ENCODE peak calls at places on chromosome 3, in nine cellular contexts. G is fibroblast of pulmonary artery, S is endothelial cell, P is sigmoid colon, J is GM10248, A is NB4, F is progenitor cell of endocrine pancreas, X is neural crest cell, Q is bronchial epithelial cell. C is an unnamed sample.

GRCh38 chr3:146161725-146162047 is 702 bp upstream of the PLOD2 start:
- DNase-seq in G (peak), S (no peak), P (peak), J (no peak), A (no peak), F (no peak), X (no peak), Q (peak), C (no peak)

GRCh38 chr3:160196511-160197104 is 28.6 kb upstream of the C3orf80 start:
- DNase-seq in G (peak), S (no peak), P (peak), J (no peak), A (no peak), F (no peak), X (no peak), Q (no peak), C (no peak)

GRCh38 chr3:42024578-42025387 is 62.9 kb upstream of the ULK4 start:
- DNase-seq in G (peak), S (peak), P (no peak), J (no peak), A (peak), F (no peak), X (peak), Q (peak), C (no peak)

GRCh38 chr3:123365450-123366143 is 83.3 kb downstream of the ADCY5 start:
- DNase-seq in G (peak), S (peak), P (peak), J (no peak), A (peak), F (peak), X (peak), Q (peak), C (no peak)

GRCh38 chr3:12273045-12273695 is 15.7 kb upstream of the PPARG start:
- DNase-seq in G (no peak), S (no peak), P (no peak), J (peak), A (no peak), F (no peak), X (no peak), Q (no peak), C (no peak)

GRCh38 chr3:107578091-107578490 is 55.3 kb downstream of the BBX start:
- DNase-seq in G (peak), S (no peak), P (no peak), J (no peak), A (no peak), F (no peak), X (no peak), Q (no peak), C (no peak)

GRCh38 chr3:75049581-75049980 is 435.1 kb upstream of the CNTN3 start:
- DNase-seq in G (no peak), S (no peak), P (no peak), J (no peak), A (no peak), F (no peak), X (no peak), Q (peak), C (no peak)

GRCh38 chr3:101038880-101039279 is 45.7 kb upstream of the ABI3BP start:
- DNase-seq in G (no peak), S (no peak), P (no peak), J (no peak), A (no peak), F (no peak), X (no peak), Q (no peak), C (no peak)

GRCh38 chr3:188284455-188285212 is 130.7 kb downstream of the LPP start:
- DNase-seq in G (no peak), S (no peak), P (no peak), J (no peak), A (no peak), F (no peak), X (no peak), Q (peak), C (no peak)

GRCh38 chr3:22318325-22318724 is 567.3 kb upstream of the ZNF385D start:
- DNase-seq in G (peak), S (no peak), P (no peak), J (no peak), A (no peak), F (no peak), X (no peak), Q (no peak), C (no peak)

GRCh38 chr3:155382396-155383042 is 89.0 kb upstream of the STRIT1 start:
- DNase-seq in G (peak), S (peak), P (peak), J (peak), A (peak), F (peak), X (peak), Q (peak), C (no peak)

GRCh38 chr3:55620361-55621025 is 133.4 kb upstream of the WNT5A start:
- DNase-seq in G (no peak), S (no peak), P (no peak), J (peak), A (no peak), F (no peak), X (no peak), Q (no peak), C (no peak)

GRCh38 chr3:187798531-187799520 is 53.6 kb upstream of the BCL6 start:
- DNase-seq in G (no peak), S (no peak), P (no peak), J (no peak), A (no peak), F (no peak), X (no peak), Q (no peak), C (no peak)

GRCh38 chr3:113249111-113249510 is 37.8 kb downstream of the BOC start:
- DNase-seq in G (peak), S (no peak), P (peak), J (no peak), A (no peak), F (no peak), X (no peak), Q (peak), C (no peak)

GRCh38 chr3:127196466-127197299 is 3.8 kb downstream of the PRR23E start:
- DNase-seq in G (no peak), S (no peak), P (peak), J (peak), A (no peak), F (no peak), X (no peak), Q (no peak), C (no peak)

GRCh38 chr3:18440053-18440768 is 15.1 kb upstream of the SATB1 start:
- DNase-seq in G (no peak), S (no peak), P (no peak), J (no peak), A (no peak), F (no peak), X (no peak), Q (peak), C (no peak)

GRCh38 chr3:114121996-114122709 is 56.7 kb downstream of the DRD3 start:
- DNase-seq in G (peak), S (peak), P (no peak), J (no peak), A (no peak), F (no peak), X (no peak), Q (peak), C (no peak)

GRCh38 chr3:12470111-12470510 is 14.2 kb upstream of the TSEN2 start:
- DNase-seq in G (no peak), S (no peak), P (no peak), J (no peak), A (no peak), F (no peak), X (no peak), Q (peak), C (no peak)

GRCh38 chr3:107994181-107994580 is 96.7 kb downstream of the CD47 start:
- DNase-seq in G (no peak), S (no peak), P (no peak), J (no peak), A (no peak), F (no peak), X (no peak), Q (peak), C (no peak)

GRCh38 chr3:30368978-30369377 is 237.4 kb upstream of the TGFBR2 start:
- DNase-seq in G (peak), S (no peak), P (no peak), J (no peak), A (no peak), F (no peak), X (no peak), Q (peak), C (no peak)

GRCh38 chr3:55852326-55852725 is 365.2 kb upstream of the WNT5A start:
- DNase-seq in G (no peak), S (no peak), P (no peak), J (no peak), A (no peak), F (no peak), X (no peak), Q (no peak), C (no peak)

GRCh38 chr3:105154692-105155091 is 212.0 kb upstream of the ALCAM start:
- DNase-seq in G (no peak), S (no peak), P (no peak), J (no peak), A (no peak), F (no peak), X (no peak), Q (peak), C (no peak)

GRCh38 chr3:105158277-105158676 is 208.4 kb upstream of the ALCAM start:
- DNase-seq in G (no peak), S (no peak), P (no peak), J (no peak), A (no peak), F (no peak), X (no peak), Q (no peak), C (no peak)

GRCh38 chr3:105157766-105158085 is 209.0 kb upstream of the ALCAM start:
- DNase-seq in G (no peak), S (no peak), P (no peak), J (no peak), A (no peak), F (no peak), X (no peak), Q (peak), C (no peak)

GRCh38 chr3:105152987-105153386 is 213.7 kb upstream of the ALCAM start:
- DNase-seq in G (no peak), S (no peak), P (no peak), J (no peak), A (no peak), F (no peak), X (no peak), Q (no peak), C (no peak)

DNA sequence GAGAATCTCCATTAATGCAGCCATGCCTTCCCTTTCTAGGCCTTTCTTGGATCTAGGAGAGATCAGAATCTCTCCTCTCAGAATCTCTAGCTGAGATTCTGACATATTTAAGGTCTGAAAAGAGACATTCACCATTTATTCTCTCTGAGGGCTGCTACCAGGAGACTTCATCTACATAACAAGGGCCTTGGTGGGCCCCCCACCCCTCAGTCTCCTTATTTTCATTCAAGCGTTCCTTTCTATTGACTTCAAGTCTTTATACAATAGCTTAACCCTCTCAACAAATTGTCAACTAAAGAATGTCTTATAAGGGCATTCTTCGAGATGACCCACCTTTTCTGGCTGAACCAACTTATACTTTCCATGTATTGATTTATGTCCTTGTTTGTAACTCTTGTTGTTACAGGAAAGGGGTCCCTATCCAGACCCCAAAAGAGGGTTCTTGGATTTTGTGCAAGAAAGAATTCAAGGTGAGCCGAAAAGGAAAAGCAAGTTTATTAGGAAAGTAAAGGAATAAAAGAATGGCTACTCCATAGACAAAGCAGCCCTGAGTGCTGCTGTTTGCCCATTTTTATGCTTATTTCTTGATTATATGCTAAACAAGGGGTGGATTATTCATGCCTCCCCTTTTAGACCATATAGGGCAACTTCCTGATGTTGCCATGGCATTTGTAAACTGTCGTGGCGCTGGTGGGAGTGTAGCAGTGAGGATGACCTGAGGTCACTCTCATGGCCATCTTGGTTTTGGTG is 209.5 kb upstream of the ALCAM start:
- DNase-seq in G (no peak), S (no peak), P (no peak), J (no peak), A (no peak), F (no peak), X (no peak), Q (no peak), C (no peak)
- TF ChIP-seq CTCF in G (no peak), S (no peak), P (no peak), J (no peak), A (no peak), F (no peak), X (no peak), Q (no peak), C (no peak)

DNA sequence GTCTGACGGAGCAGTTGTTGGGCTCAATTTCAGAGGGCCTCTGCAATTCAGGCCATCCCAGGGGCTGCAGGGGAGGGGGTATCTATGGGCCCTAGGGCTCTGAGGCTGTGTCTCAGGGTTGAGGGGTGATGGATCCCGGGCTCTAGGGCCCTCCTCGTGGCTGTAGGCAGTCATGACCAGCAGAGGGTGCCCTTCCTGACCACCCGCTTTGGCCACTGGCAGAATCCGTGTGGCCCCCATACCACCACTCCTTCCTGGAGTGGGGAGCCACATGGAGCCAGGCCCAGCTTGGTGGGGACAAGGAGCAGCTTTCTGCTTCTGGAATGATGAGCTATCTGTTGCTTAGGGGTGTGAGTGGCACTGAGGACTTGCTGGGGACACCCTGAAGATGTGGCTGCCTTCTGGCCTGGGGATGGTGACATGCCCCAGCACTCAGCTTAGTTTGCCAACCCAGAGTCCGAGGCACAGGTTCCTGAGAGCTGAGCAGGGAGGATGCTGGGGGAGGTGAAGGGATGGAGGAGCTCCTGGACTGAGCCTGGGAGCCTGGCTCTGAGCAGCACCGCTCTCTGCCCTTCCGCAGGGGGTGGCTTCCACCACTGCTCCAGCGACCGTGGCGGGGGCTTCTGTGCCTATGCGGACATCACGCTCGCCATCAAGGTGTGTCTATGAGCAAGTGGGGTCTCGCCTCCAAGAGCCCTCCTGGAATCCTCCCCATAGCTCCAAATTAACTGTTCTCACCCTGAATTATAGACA is 20.2 kb downstream of the HDAC11 start:
- DNase-seq in G (peak), S (peak), P (no peak), J (peak), A (no peak), F (no peak), X (peak), Q (no peak), C (peak)
- TF ChIP-seq CTCF in G (peak), S (peak), P (peak), J (peak), A (peak), F (peak), X (peak), Q (peak), C (peak)

DNA sequence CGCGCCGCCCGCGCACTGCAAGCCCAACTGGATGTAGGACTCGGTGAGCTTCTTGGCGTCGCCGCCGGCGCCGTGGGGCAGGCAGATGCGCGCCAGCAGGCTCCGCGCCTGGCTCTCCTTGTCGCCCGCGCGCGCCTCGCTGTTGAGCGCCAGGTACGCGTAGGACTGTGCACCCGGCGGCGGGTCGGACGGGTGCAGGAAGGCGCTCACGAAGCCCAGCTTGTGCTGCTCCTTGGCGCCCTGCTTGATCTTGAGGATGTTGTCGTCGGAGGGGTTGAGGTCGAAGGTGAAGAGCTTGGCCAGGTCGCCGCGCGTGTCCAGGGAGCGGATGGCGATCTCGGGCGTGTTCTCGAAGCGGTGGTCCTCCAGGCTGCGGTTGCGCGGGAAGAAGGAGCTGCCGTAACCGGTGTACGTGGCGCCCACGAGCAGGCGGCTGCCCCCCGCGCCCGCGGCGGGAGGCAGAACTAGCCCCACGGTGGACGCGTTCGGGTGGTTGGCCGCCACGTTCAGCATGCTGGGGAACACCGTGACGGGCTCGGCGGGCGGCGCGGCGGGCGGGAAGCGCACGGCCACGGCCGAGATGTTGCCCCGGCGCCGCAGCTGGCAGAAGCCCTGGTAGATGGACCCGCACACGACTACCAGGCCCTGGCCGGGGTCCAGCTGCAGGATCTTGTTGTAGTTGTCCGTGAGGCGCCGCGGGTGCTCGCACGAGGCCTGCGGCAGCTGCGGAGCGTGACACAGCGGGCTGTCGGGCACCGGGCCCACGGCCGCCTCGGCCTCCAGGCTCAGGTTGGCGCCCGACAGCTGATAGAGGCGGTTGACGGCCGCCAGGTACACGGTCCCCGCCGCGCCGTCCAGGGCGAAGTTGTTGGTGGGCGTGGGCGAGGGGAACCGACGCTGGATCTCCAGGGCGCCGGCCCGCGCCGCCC is 619 bp downstream of the PLXND1 start:
- DNase-seq in G (peak), S (no peak), P (no peak), J (no peak), A (peak), F (no peak), X (no peak), Q (no peak), C (no peak)
- TF ChIP-seq CTCF in G (no peak), S (no peak), P (no peak), J (no peak), A (no peak), F (no peak), X (no peak), Q (no peak), C (peak)

GRCh38 chr3:69405067-69405466 is 19.2 kb upstream of the FRMD4B start:
- DNase-seq in G (no peak), S (no peak), P (no peak), J (no peak), A (no peak), F (no peak), X (no peak), Q (no peak), C (no peak)

GRCh38 chr3:69400688-69401087 is 14.8 kb upstream of the FRMD4B start:
- DNase-seq in G (no peak), S (no peak), P (no peak), J (no peak), A (no peak), F (no peak), X (no peak), Q (no peak), C (no peak)

GRCh38 chr3:69407908-69408307 is 22.0 kb upstream of the FRMD4B start:
- DNase-seq in G (no peak), S (no peak), P (no peak), J (no peak), A (no peak), F (no peak), X (no peak), Q (no peak), C (no peak)

GRCh38 chr3:69406156-69406555 is 20.3 kb upstream of the FRMD4B start:
- DNase-seq in G (peak), S (no peak), P (no peak), J (no peak), A (no peak), F (no peak), X (no peak), Q (no peak), C (no peak)

GRCh38 chr3:69403406-69403934 is 17.6 kb upstream of the FRMD4B start:
- DNase-seq in G (no peak), S (no peak), P (no peak), J (no peak), A (no peak), F (no peak), X (no peak), Q (peak), C (no peak)
- TF ChIP-seq CTCF in G (no peak), S (no peak), P (no peak), J (no peak), A (no peak), F (no peak), X (no peak), Q (no peak), C (no peak)

DNA sequence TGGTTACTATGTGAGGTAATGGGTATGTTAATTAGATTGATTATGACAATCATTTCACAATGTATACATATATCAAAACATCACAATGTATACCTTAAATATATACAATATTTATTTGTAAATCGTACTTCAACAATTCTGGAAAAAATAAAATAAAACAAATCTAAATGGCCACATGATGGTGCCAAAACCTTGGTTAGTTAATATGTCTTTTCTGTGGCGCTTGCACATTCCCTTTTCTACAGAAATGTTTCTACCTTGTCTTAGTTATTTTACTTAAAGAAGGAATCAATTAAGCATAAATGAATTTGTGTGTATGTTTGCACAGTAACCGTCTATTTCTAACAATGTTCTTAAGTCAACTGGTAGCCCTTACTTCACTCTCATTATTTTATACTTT is 53.4 kb downstream of the OXSM start:
- DNase-seq in G (peak), S (no peak), P (no peak), J (no peak), A (no peak), F (no peak), X (no peak), Q (peak), C (no peak)
- TF ChIP-seq CTCF in G (no peak), S (no peak), P (peak), J (no peak), A (no peak), F (peak), X (peak), Q (no peak), C (peak)

DNA sequence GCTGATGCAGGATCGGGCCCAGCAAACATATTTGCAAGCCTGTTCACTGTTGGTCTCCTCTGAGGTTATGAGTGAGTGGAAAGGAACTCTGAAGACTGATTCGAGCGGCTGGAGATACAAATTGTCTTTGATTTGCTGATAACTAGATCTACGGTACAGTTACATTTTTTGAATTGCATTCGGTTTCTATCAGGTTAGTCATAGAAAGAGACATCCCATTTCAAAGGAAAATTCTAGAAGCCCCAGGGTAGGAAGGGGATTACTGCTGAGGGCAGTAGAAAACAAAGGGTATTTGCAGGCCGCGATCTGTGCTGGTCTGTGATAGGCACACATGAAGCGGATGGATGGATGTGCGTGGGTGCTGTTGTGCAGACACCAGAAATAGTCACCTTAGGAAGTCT is 228.4 kb downstream of the ITPR1 start:
- DNase-seq in G (peak), S (no peak), P (no peak), J (no peak), A (no peak), F (no peak), X (no peak), Q (peak), C (no peak)
- TF ChIP-seq CTCF in G (no peak), S (no peak), P (no peak), J (no peak), A (no peak), F (no peak), X (no peak), Q (no peak), C (no peak)